ENCODE peak calls at places on chromosomes 11 and 22, in four cellular contexts. I is NCI-H446 treated with DMSO at 0.1 percent for 48 hours, C is ACHN, E is NCI-H1105 treated with DMSO at 0.1 percent for 48 hours. R is an unnamed sample.
A peak's percentile ranks its signal among the peaks of the same experiment; 100 is the strongest.

GRCh38 chr11:66951135-66951534 is 7.0 kb downstream of the PC start:
- DNase-seq in I (no peak), C (no peak), E (no peak), R (no peak)

GRCh38 chr11:35316161-35316560 is 103.2 kb downstream of the SLC1A2 start:
- DNase-seq in I (no peak), C (no peak), E (no peak), R (no peak)

GRCh38 chr11:13288375-13289029 is 10.9 kb downstream of the BMAL1 start:
- DNase-seq in I (no peak), C (no peak), E (peak; percentile 8), R (no peak)

GRCh38 chr11:64060861-64061444 is 25.2 kb downstream of the FLRT1 start:
- DNase-seq in I (no peak), C (peak; percentile 11), E (peak; percentile 76), R (peak; percentile 56)

GRCh38 chr11:1295086-1295485 is 14.3 kb downstream of the TOLLIP start:
- DNase-seq in I (no peak), C (no peak), E (no peak), R (no peak)

GRCh38 chr11:72684236-72684912 is 10.2 kb upstream of the PDE2A start:
- DNase-seq in I (no peak), C (peak; percentile 67), E (peak; percentile 12), R (no peak)

GRCh38 chr11:120536797-120537169 is 25.2 kb downstream of the GRIK4 start:
- DNase-seq in I (no peak), C (no peak), E (no peak), R (no peak)

GRCh38 chr22:46003271-46004091 is 26.5 kb upstream of the WNT7B start:
- DNase-seq in I (no peak), C (no peak), E (no peak), R (no peak)

R was measured in DMS 273 treated with DMSO at 0.1 percent for 48 hours.